ENCODE peak calls at places on chromosomes 6 and 20, in four cellular contexts. J is AG08396, K is RPMI7951, Y is lower leg skin. O is an unnamed sample.

GRCh38 chr6:9581155-9581554 is 833.7 kb downstream of the TFAP2A start:
- DNase-seq in J (no peak), K (no peak), Y (no peak), O (no peak)

GRCh38 chr6:151240861-151241642 is 1.3 kb downstream of the AKAP12 start:
- DNase-seq in J (peak; percentile 63), K (peak; percentile 64), Y (peak; percentile 18), O (peak; percentile 26)

GRCh38 chr6:122619309-122619708 is 9.1 kb downstream of the PKIB start:
- DNase-seq in J (no peak), K (no peak), Y (no peak), O (no peak)

GRCh38 chr6:36126121-36126520 is 4.2 kb upstream of the MAPK13 start:
- DNase-seq in J (no peak), K (no peak), Y (no peak), O (no peak)

GRCh38 chr20:2756056-2756611 is 44.3 kb downstream of the CPXM1 start:
- DNase-seq in J (peak; percentile 79), K (peak; percentile 54), Y (no peak), O (peak; percentile 38)

GRCh38 chr6:108113557-108114519 is 39.3 kb upstream of the OSTM1 start:
- DNase-seq in J (peak; percentile 77), K (peak; percentile 60), Y (no peak), O (peak; percentile 61)

GRCh38 chr6:137358273-137358672 is 135.9 kb downstream of the OLIG3 start:
- DNase-seq in J (no peak), K (no peak), Y (no peak), O (no peak)

GRCh38 chr6:33313709-33314514 is at the start of gene TAPBP:
- DNase-seq in J (peak; percentile 70), K (peak; percentile 77), Y (no peak), O (peak; percentile 62)

GRCh38 chr6:111912904-111913303 is 39.7 kb upstream of the FYN start:
- DNase-seq in J (no peak), K (no peak), Y (no peak), O (no peak)

GRCh38 chr6:33419580-33420492 is at the start of gene SYNGAP1:
- DNase-seq in J (no peak), K (peak; percentile 56), Y (no peak), O (no peak)

GRCh38 chr6:87908978-87909802 is 138.5 kb upstream of the SPACA1 start:
- DNase-seq in J (no peak), K (no peak), Y (no peak), O (no peak)

GRCh38 chr6:1227935-1228753 is 83.8 kb upstream of the FOXQ1 start:
- DNase-seq in J (no peak), K (no peak), Y (no peak), O (no peak)

GRCh38 chr6:27776504-27776903 is 135.7 kb downstream of the OR2B2 start:
- DNase-seq in J (no peak), K (no peak), Y (no peak), O (no peak)

GRCh38 chr6:157022022-157022740 is 245.0 kb downstream of the ARID1B start:
- DNase-seq in J (peak; percentile 97), K (peak; percentile 87), Y (peak; percentile 90), O (peak; percentile 67)

GRCh38 chr6:43966806-43967575 is 160.3 kb downstream of the MRPL14 start:
- DNase-seq in J (no peak), K (no peak), Y (no peak), O (no peak)

GRCh38 chr6:26660096-26660425 is 515 bp upstream of the ZNF322 start:
- DNase-seq in J (peak; percentile 46), K (peak; percentile 40), Y (no peak), O (no peak)

GRCh38 chr6:5141046-5141445 is 55.9 kb downstream of the PPP1R3G start:
- DNase-seq in J (no peak), K (no peak), Y (no peak), O (no peak)

GRCh38 chr6:24495516-24495847 is 713 bp downstream of the ALDH5A1 start:
- DNase-seq in J (peak; percentile 32), K (peak; percentile 14), Y (peak; percentile 38), O (no peak)

GRCh38 chr6:108250240-108250866 is 10.5 kb downstream of the SNX3 start:
- DNase-seq in J (no peak), K (peak; percentile 13), Y (no peak), O (peak; percentile 16)

GRCh38 chr6:34236423-34237315 is at the start of gene HMGA1:
- DNase-seq in J (peak; percentile 95), K (peak; percentile 89), Y (peak; percentile 82), O (peak; percentile 88)

GRCh38 chr6:90347411-90347841 is 50.8 kb upstream of the BACH2 start:
- DNase-seq in J (no peak), K (no peak), Y (no peak), O (peak; percentile 27)

GRCh38 chr6:22042713-22043112 is 254.1 kb downstream of the PRL start:
- DNase-seq in J (no peak), K (no peak), Y (no peak), O (no peak)

GRCh38 chr20:42260216-42260615 is 642.0 kb upstream of the CHD6 start:
- DNase-seq in J (no peak), K (no peak), Y (no peak), O (peak; percentile 6)

GRCh38 chr6:90393232-90393884 is 96.7 kb upstream of the BACH2 start:
- DNase-seq in J (peak; percentile 40), K (peak; percentile 59), Y (peak; percentile 53), O (peak; percentile 70)

GRCh38 chr20:17786221-17786718 is 86.5 kb downstream of the BANF2 start:
- DNase-seq in J (peak; percentile 50), K (peak; percentile 20), Y (no peak), O (peak; percentile 47)

GRCh38 chr6:132907915-132908314 is 93.5 kb downstream of the RPS12 start:
- DNase-seq in J (peak; percentile 30), K (peak; percentile 59), Y (no peak), O (peak; percentile 80)

GRCh38 chr20:63102720-63103375 is 96.1 kb upstream of the BHLHE23 start:
- DNase-seq in J (peak; percentile 76), K (peak; percentile 53), Y (no peak), O (no peak)

O was measured in HT1080.